ENCODE peak calls at places on chromosomes 16 and 17, in four cellular contexts. H is SK-N-SH, F is ovary, M is stomach. A is an unnamed sample. For H3K36me3, the result is how much of the 10 kb centered on the place peaks cover.

GRCh38 chr17:30235386-30236296 is at the start of gene SLC6A4:
- DNase-seq in H (peak), F (no peak), M (no peak), A (no peak)

GRCh38 chr17:66373944-66374817 is 71.8 kb downstream of the PRKCA start:
- DNase-seq in F (no peak), M (no peak), H (peak), A (no peak)

GRCh38 chr17:44247346-44248219 is 20.4 kb downstream of the SLC4A1 start:
- DNase-seq in F (no peak), M (peak), H (peak), A (no peak)

GRCh38 chr17:36188891-36189306 is 7.7 kb downstream of the CCL3L1 start:
- DNase-seq in H (no peak), M (no peak), F (no peak), A (no peak)

GRCh38 chr16:77860944-77861343 is 72.6 kb downstream of the VAT1L start:
- DNase-seq in M (no peak), F (no peak), H (no peak), A (no peak)

GRCh38 chr16:65658339-65659275 is 536.7 kb upstream of the CDH11 start:
- DNase-seq in M (no peak), H (peak), F (no peak), A (no peak)

GRCh38 chr16:50804290-50804907 is 62.5 kb downstream of the CYLD start:
- DNase-seq in H (no peak), F (no peak), M (no peak), A (no peak)

GRCh38 chr17:10631048-10631700 is 25.9 kb downstream of the MYH3 start:
- DNase-seq in F (no peak), M (no peak), H (peak), A (no peak)

GRCh38 chr17:77528516-77529327 is 388.0 kb downstream of the SEC14L1 start:
- DNase-seq in H (peak), M (no peak), F (no peak), A (no peak)

GRCh38 chr16:21638573-21638975 is 13.8 kb downstream of the IGSF6 start:
- DNase-seq in M (no peak), H (no peak), F (no peak), A (no peak)

GRCh38 chr17:75983501-75984181 is 4.6 kb downstream of the TEN1 start:
- DNase-seq in F (no peak), H (no peak), M (peak), A (no peak)

GRCh38 chr16:86261379-86261778 is 248.9 kb upstream of the FOXF1 start:
- DNase-seq in M (no peak), H (no peak), F (no peak), A (no peak)

GRCh38 chr16:17298238-17298637 is 172.5 kb downstream of the XYLT1 start:
- DNase-seq in M (no peak), F (no peak), H (no peak), A (no peak)

GRCh38 chr16:17294856-17295255 is 175.9 kb downstream of the XYLT1 start:
- DNase-seq in M (no peak), F (no peak), H (no peak), A (no peak)

GRCh38 chr16:17295948-17296347 is 174.8 kb downstream of the XYLT1 start:
- DNase-seq in F (no peak), M (no peak), H (no peak), A (no peak)

GRCh38 chr16:17293813-17294558 is 176.8 kb downstream of the XYLT1 start:
- DNase-seq in F (no peak), M (no peak), H (no peak), A (no peak)

DNA sequence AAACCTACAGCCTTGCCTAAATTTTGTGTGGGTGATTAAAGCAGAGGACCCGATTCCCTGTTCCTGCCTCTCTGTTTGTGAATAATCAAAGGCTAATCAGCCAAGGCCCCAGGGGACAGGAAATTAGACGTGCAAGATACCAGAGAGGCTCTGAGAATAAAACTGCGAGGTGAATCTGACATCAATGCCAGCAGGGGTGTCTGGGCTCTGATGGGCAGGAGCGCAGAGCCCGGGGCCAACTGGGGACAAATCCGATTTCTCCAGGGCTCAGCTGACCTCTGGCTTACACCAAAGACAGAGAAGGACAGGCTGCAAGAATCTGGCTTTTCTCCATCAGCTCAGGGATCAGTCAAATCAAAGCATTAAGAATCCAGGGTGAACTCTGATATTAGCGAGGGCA is 174.3 kb downstream of the XYLT1 start:
- DNase-seq in H (peak), M (no peak), F (no peak), A (no peak)
- H3K4me3 ChIP-seq in H (no peak), M (no peak), F (no peak), A (no peak)

GRCh38 chr16:9079430-9079812 is 12.0 kb upstream of the HAPSTR1 start:
- DNase-seq in M (no peak), F (no peak), H (no peak), A (no peak)
- TF ChIP-seq EP300 in M (no peak), F (no peak), H (no peak), A (no peak)

DNA sequence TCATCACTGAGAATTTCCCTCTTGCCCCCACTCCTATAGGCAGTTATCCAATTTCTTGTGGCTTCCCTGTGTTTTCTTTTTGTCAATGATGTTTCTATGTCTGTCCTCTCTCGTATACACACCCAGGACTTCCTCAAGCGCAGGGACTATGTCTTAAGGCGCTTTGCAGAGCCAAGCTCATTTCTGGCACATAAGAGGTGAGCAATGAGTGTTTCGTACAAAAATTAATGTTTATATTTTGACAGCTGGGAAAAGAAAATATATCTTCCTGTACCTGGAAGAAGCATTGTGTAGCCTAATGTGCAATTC is 966 bp downstream of the DDX42 start:
- DNase-seq in F (no peak), M (no peak), H (no peak), A (no peak)
- H3K36me3 ChIP-seq in F (under half), M (under half), H (under half), A (under half)

DNA sequence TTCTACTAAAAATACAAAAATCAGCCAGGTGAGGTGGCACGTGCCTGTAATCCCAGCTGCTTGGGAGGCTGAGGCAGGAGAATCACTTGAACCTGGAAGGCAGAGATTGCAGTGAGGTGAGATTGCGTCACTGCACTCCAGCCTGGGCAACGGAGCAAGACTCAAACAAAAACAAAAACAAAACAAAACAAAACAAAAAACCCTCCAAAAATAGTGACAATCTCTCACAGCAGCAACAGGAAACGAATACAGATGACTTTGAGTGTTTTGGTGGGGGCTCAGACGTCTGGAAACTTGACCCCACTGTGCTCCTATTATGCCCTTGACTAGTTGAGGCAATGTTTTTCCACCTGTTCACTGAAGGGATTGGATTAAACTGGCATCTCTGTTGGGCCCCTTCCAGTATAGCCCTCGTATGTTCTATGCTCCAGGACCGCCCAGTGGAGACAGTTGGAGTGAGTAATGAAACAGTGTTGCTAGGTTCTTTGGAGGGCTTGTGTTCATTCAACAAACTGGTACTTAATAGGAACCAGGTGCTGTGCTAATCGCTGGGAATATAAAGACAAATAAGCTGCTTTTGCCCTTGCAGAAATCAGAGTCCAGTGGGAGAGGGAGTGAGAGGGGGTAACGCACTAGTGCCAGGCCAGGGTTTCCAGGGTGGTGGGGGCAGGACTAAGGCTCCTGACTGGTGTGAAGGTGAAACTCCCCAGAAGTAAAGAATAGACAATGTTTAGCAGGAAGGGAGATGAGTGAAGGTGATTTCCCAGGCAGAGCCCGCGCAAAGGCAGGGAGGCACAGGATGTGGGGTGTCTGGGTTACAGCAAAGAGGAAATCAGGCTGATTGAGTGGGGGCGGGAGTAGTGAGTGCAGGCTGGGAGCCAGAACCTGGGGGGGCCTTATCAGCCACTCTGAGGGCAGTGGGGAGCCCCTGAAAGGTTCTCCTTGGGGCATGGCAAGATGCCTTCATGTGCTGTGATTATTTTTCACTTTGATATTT is 167.2 kb downstream of the UTP18 start:
- DNase-seq in H (peak), M (no peak), F (no peak), A (peak)
- H3K4me3 ChIP-seq in H (no peak), M (no peak), F (no peak), A (no peak)

GRCh38 chr16:46688657-46689491 is at the start of gene VPS35:
- DNase-seq in H (peak), F (peak), M (peak), A (peak)
- TF ChIP-seq EP300 in H (no peak), F (no peak), M (no peak), A (no peak)

DNA sequence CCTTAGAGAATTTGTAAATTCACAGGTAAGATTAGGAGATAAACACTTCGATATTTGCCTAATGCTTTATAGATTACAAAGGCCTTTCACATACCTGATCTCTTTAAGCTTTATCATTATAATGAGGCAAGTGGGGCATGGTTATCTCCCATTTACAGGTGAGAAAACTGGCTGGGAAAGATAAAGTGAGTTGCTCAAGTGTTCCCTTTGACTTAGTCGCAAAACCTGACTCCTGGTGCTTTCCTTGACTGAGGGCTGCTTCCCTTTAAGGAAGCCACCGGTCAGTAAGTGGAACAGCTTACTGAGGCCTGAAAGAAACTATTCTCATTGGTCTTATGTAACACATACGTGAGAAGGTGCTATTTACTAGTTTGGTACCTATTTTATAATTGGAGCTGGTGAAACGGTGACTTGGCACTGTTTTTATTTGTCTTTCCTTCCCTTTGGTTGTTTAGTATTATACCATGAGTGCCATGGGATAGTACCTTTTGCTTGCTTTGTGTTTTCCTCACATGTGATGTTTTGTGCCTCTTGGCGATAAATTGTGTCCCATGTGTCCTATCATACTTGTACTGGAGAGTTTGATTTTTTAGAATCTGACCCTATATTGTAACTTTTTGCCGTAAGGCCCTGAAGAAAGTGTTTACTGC is 57.2 kb downstream of the NUP88 start:
- DNase-seq in F (no peak), H (no peak), M (no peak), A (no peak)
- H3K36me3 ChIP-seq in F (under half), H (under half), M (half or more), A (half or more)

GRCh38 chr17:81473019-81473418 is 39.6 kb downstream of the ACTG1 start:
- DNase-seq in M (peak), H (no peak), F (no peak), A (no peak)
- H3K4me3 ChIP-seq in M (no peak), H (no peak), F (no peak), A (no peak)

GRCh38 chr17:61396586-61397085 is 3.0 kb upstream of the TBX2 start:
- DNase-seq in F (no peak), H (no peak), M (no peak), A (no peak)
- TF ChIP-seq EP300 in F (no peak), H (no peak), M (no peak), A (no peak)

DNA sequence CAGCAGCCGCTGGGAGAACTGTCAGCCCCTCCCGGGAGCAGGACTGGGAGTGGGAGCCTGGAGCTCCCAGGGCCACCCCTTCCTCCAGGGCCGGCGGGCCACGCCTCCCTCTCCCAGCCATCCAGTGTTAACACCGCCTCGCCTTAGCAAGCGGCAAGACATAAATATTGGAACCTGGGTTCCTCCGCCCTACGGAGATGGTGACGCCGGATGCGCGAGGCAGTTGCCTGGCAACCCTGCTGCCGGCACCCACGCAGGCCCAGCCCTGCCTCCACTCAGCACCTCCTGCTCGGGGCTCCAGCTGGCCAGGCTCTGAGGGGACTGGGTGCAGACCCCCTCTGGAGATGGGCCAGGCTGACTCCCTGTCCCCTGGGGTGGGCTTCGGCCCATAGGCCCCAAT is 27.4 kb upstream of the CACNA1H start:
- DNase-seq in M (peak), F (peak), H (no peak), A (no peak)
- H3K36me3 ChIP-seq in M (under half), F (under half), H (under half), A (under half)